ENCODE peak calls at places on chromosomes 1 and 21, in seven cellular contexts. E, D, Y, S, P, T and H are unnamed samples.

GRCh38 chr1:98991127-98992003 is 13.3 kb downstream of the PLPPR5 start:
- DNase-seq in T (no peak), Y (peak; percentile 78), S (no peak), D (no peak), P (no peak), E (no peak), H (peak; percentile 92)

GRCh38 chr1:19643602-19644419 is at the start of gene NBL1:
- DNase-seq in E (no peak), Y (peak; percentile 79), T (peak; percentile 84), P (peak; percentile 70), D (no peak), S (no peak), H (peak; percentile 57)

GRCh38 chr1:93677729-93678128 is 3.9 kb downstream of the BCAR3 start:
- DNase-seq in T (no peak), Y (no peak), E (no peak), D (no peak), P (no peak), S (no peak), H (no peak)

GRCh38 chr21:33644383-33645074 is 2.2 kb downstream of the ITSN1 start:
- DNase-seq in P (no peak), E (no peak), D (no peak), Y (peak; percentile 90), T (no peak), S (no peak), H (no peak)

GRCh38 chr1:109923131-109923945 is 12.7 kb downstream of the CSF1 start:
- DNase-seq in P (no peak), D (no peak), S (peak; percentile 36), T (no peak), E (no peak), Y (no peak), H (no peak)

GRCh38 chr1:53577141-53578100 is 118.2 kb downstream of the DMRTB1 start:
- DNase-seq in T (no peak), D (no peak), Y (no peak), S (no peak), P (no peak), E (no peak), H (no peak)

GRCh38 chr1:11978290-11978689 is 2.0 kb upstream of the MFN2 start:
- DNase-seq in E (no peak), T (no peak), P (no peak), S (no peak), D (no peak), Y (no peak), H (no peak)

GRCh38 chr21:45655071-45655470 is 11.5 kb downstream of the PCBP3 start:
- DNase-seq in T (no peak), Y (peak; percentile 91), D (no peak), S (no peak), E (no peak), P (no peak), H (no peak)

GRCh38 chr1:45677751-45678245 is 8.5 kb downstream of the GPBP1L1 start:
- DNase-seq in Y (no peak), E (no peak), D (no peak), S (no peak), T (no peak), P (no peak), H (no peak)

GRCh38 chr1:158016651-158017335 is 23.3 kb downstream of the KIRREL1 start:
- DNase-seq in D (no peak), T (no peak), P (no peak), E (no peak), S (no peak), Y (no peak), H (peak; percentile 75)

GRCh38 chr1:5983361-5984103 is 8.7 kb downstream of the NPHP4 start:
- DNase-seq in S (no peak), Y (peak; percentile 33), D (no peak), E (no peak), T (no peak), P (no peak), H (peak; percentile 54)

GRCh38 chr1:229843627-229844238 is 217.7 kb downstream of the URB2 start:
- DNase-seq in S (no peak), Y (peak; percentile 29), E (no peak), T (peak; percentile 28), D (no peak), P (no peak), H (peak; percentile 71)

GRCh38 chr21:45894107-45894810 is 87.3 kb upstream of the COL6A1 start:
- DNase-seq in E (no peak), T (peak; percentile 46), Y (peak; percentile 82), D (no peak), S (no peak), P (no peak), H (no peak)

GRCh38 chr1:95384570-95384969 is 150.6 kb downstream of the RWDD3 start:
- DNase-seq in S (peak; percentile 62), Y (no peak), D (no peak), E (peak; percentile 78), T (peak; percentile 11), P (no peak), H (peak; percentile 12)

GRCh38 chr1:204828352-204828850 is 42.3 kb upstream of the NFASC start:
- DNase-seq in E (peak; percentile 69), S (peak; percentile 84), P (peak; percentile 16), Y (peak; percentile 38), D (no peak), T (peak; percentile 75), H (peak; percentile 72)

GRCh38 chr1:208278638-208279037 is 34.5 kb upstream of the PLXNA2 start:
- DNase-seq in Y (no peak), E (no peak), S (no peak), P (no peak), T (no peak), D (no peak), H (no peak)

GRCh38 chr1:246110343-246111219 is 396.5 kb downstream of the SMYD3 start:
- DNase-seq in T (no peak), E (no peak), D (no peak), S (no peak), Y (peak; percentile 10), P (no peak), H (no peak)

GRCh38 chr1:42860339-42861013 is 14.1 kb downstream of the ZNF691 start:
- DNase-seq in T (no peak), E (no peak), D (no peak), P (no peak), Y (no peak), S (no peak), H (no peak)
- TF ChIP-seq CTCF in T (no peak), E (peak; percentile 20), D (peak; percentile 32), P (no peak), Y (no peak), S (peak; percentile 24), H (no peak)

GRCh38 chr1:1122981-1123480 is 7.1 kb upstream of the C1orf159 start:
- DNase-seq in E (no peak), Y (no peak), D (no peak), S (no peak), T (no peak), P (no peak), H (no peak)
- TF ChIP-seq CTCF in E (peak; percentile 23), Y (no peak), D (no peak), S (no peak), T (no peak), P (no peak), H (no peak)

GRCh38 chr1:42730002-42730401 is 10.0 kb downstream of the CLDN19 start:
- DNase-seq in P (no peak), T (no peak), D (no peak), Y (no peak), E (no peak), S (no peak), H (no peak)
- TF ChIP-seq CTCF in P (no peak), T (no peak), D (no peak), Y (no peak), E (no peak), S (no peak), H (no peak)

DNA sequence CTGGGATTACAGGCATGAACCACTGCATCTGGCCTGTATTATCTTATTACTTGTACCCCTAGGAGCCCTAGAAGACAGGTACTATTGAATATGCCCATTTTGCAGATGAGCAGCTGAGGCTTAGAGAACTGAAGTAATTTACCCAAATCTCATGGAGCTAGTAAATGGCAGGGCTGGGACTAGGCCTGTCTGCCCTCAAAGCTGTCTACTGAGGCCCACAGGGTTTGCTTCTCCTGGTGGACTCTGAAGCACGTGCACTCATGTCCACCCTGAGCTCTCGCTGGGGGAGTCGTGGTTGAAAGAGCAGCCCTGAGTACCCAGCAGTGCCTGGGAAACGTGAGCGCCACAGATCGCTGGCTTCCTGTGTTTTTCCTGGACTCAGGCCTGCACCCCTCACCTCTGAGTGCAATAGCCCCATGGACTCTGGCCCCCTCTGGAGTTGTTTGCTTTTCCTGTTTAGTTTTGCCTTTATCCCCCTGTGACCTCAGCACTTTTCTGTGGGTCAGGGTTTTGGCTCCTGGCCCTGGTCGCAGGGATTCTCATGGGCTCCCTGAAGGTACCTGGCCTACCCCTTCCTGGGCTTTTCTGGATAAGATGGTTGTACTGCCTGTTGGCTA is 52.4 kb downstream of the ARHGEF10L start:
- DNase-seq in T (no peak), P (no peak), Y (no peak), D (no peak), S (no peak), E (no peak), H (no peak)
- TF ChIP-seq CTCF in T (no peak), P (no peak), Y (no peak), D (no peak), S (no peak), E (no peak), H (no peak)

DNA sequence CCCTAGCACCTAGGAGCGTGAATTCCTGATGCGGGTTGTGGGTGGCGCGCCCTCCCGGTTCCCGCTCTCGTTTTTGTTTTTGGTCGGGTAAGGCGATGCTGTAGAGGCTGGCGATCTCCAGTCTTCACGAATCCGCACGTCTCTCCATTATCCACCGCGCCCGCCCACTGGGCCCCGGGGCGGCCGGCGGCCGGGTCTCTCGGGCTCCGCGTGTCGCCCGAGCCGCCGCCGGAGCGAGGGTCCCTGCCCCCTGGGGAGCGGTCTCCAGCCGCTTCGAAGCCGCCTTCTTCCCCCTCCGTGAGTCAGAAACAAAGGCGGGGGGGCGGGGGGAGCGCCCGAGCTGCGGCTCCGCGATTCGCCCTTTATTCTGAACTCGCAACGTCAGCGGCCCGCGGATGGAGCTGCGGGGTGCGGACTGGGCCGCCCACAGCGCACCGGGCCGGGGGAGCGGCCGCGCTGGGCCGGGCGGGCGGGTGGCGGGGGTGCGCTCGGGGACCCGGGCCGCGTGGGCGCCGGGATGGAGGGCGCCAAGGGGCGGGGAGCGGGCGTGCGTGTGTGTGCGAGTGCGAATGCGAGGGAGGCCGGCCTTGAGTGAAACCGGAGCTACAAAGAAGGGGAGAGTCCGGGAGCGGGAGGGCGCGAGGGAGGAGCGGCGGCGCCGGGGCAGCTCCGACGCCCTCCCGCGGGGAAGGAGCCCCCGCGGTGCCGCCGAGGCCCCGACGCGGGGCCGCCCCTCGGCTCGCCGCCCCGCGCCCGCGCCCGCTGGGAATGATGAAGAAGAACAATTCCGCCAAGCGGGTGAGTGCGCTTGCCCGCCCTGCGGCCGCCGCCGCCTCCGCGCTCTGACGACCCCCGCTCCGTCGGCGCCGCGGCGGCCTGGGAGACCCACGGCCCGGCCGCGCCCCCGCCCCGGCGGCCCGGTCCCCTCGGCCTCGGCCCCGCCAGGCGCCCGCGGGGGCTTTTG is at the start of gene PLEKHO1:
- DNase-seq in S (peak; percentile 63), Y (peak; percentile 87), E (peak; percentile 68), P (peak; percentile 88), D (no peak), T (peak; percentile 90), H (peak; percentile 71)
- TF ChIP-seq CTCF in S (no peak), Y (no peak), E (no peak), P (no peak), D (no peak), T (no peak), H (no peak)

GRCh38 chr1:58119971-58120370 is 426.6 kb downstream of the OMA1 start:
- DNase-seq in D (no peak), T (no peak), S (no peak), E (no peak), P (no peak), Y (no peak), H (peak; percentile 20)
- TF ChIP-seq CTCF in D (no peak), T (no peak), S (no peak), E (no peak), P (no peak), Y (no peak), H (no peak)